ENCODE peak calls at places on chromosomes 11 and 22, in four cellular contexts. T is brain microvascular endothelial cell, P is right lobe of liver, D is Peyer's patch. Y is an unnamed sample. For H3K36me3 and H3K27me3, the result is how much of the 10 kb centered on the place peaks cover.

GRCh38 chr11:119615003-119615878 is 113.8 kb downstream of the NECTIN1 start:
- DNase-seq in D (no peak), T (peak), P (no peak), Y (peak)

GRCh38 chr11:72309074-72309598 is 65.2 kb upstream of the PHOX2A start:
- DNase-seq in D (no peak), P (no peak), T (no peak), Y (no peak)

GRCh38 chr22:39012525-39013516 is 1.2 kb upstream of the APOBEC3C start:
- DNase-seq in D (no peak), T (no peak), P (no peak), Y (no peak)

GRCh38 chr22:48748860-48749554 is 1078.7 kb downstream of the BRD1 start:
- DNase-seq in P (no peak), D (no peak), T (no peak), Y (no peak)

GRCh38 chr11:10931761-10932700 is 74.2 kb upstream of the ZBED5 start:
- DNase-seq in T (peak), D (no peak), P (no peak), Y (no peak)

GRCh38 chr22:25081409-25081824 is 118.2 kb upstream of the CRYBB3 start:
- DNase-seq in P (no peak), D (peak), T (no peak), Y (peak)

GRCh38 chr22:32576553-32577255 is 102.1 kb downstream of the FBXO7 start:
- DNase-seq in P (no peak), D (no peak), T (no peak), Y (peak)

GRCh38 chr22:36131907-36132306 is 28.6 kb downstream of the APOL3 start:
- DNase-seq in T (no peak), D (no peak), P (no peak), Y (no peak)

GRCh38 chr22:23119492-23120414 is 22.0 kb downstream of the RSPH14 start:
- DNase-seq in T (peak), P (no peak), D (peak), Y (no peak)

GRCh38 chr11:8250981-8251620 is 12.6 kb downstream of the LMO1 start:
- DNase-seq in D (peak), T (no peak), P (peak), Y (no peak)

GRCh38 chr11:64258356-64258755 is 7.0 kb downstream of the PLCB3 start:
- DNase-seq in P (no peak), T (no peak), D (no peak), Y (no peak)

GRCh38 chr11:64259533-64260067 is 8.3 kb downstream of the PLCB3 start:
- DNase-seq in T (no peak), D (no peak), P (no peak), Y (no peak)

GRCh38 chr11:64258946-64259532 is 7.7 kb downstream of the PLCB3 start:
- DNase-seq in T (no peak), D (no peak), P (no peak), Y (no peak)

GRCh38 chr11:64261556-64262080 is 10.3 kb downstream of the PLCB3 start:
- DNase-seq in T (no peak), P (no peak), D (no peak), Y (no peak)

GRCh38 chr11:64260147-64260708 is 8.9 kb downstream of the PLCB3 start:
- DNase-seq in T (no peak), D (no peak), P (no peak), Y (no peak)
- H3K36me3 ChIP-seq in T (half or more), D (under half), P (under half), Y (half or more)

GRCh38 chr11:57647960-57648776 is 1.5 kb downstream of the YPEL4 start:
- DNase-seq in P (no peak), T (no peak), D (no peak), Y (no peak)
- H3K4me3 ChIP-seq in P (no peak), T (no peak), D (peak), Y (no peak)

GRCh38 chr11:31796523-31797226 is 14.4 kb downstream of the PAX6 start:
- DNase-seq in T (no peak), D (no peak), P (no peak), Y (no peak)
- H3K27me3 ChIP-seq in T (half or more), D (under half), P (under half), Y (under half)

GRCh38 chr11:71095294-71095850 is 157.0 kb downstream of the SHANK2 start:
- DNase-seq in D (no peak), P (no peak), T (no peak), Y (no peak)

GRCh38 chr11:71094296-71095077 is 157.9 kb downstream of the SHANK2 start:
- DNase-seq in P (no peak), T (no peak), D (no peak), Y (no peak)

GRCh38 chr11:71096751-71097388 is 155.5 kb downstream of the SHANK2 start:
- DNase-seq in D (no peak), T (no peak), P (no peak), Y (peak)

GRCh38 chr11:71091506-71092265 is 160.7 kb downstream of the SHANK2 start:
- DNase-seq in P (no peak), T (no peak), D (no peak), Y (no peak)

DNA sequence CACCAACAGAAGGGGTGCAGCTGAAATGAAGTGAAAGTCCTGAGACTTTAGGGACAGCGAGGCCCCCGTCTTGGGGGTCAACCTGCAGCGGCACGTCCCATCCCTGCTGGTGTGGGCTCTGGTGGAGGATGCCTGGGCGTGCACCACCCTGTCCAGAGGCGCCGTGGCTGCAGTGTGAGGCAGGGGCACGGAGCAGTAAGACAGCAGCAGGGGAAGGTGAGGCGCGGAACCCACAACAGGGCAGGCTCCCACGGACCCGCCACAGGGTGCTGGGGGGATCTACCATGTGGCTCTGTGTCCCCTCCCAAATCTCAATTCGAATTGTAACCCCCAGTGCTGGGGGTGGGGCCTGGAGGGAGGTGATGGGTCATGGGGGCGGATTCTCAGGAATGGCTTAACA is 158.6 kb downstream of the SHANK2 start:
- DNase-seq in P (no peak), D (no peak), T (no peak), Y (no peak)
- H3K36me3 ChIP-seq in P (under half), D (under half), T (under half), Y (under half)

GRCh38 chr11:116836648-116837023 is 786 bp downstream of the APOA1 start:
- DNase-seq in T (no peak), P (no peak), D (no peak), Y (no peak)
- H3K4me3 ChIP-seq in T (no peak), P (peak), D (peak), Y (no peak)

GRCh38 chr11:27405134-27405533 is 42.1 kb upstream of the CCDC34 start:
- DNase-seq in T (no peak), P (no peak), D (no peak), Y (no peak)
- H3K27me3 ChIP-seq in T (under half), P (under half), D (under half), Y (under half)

DNA sequence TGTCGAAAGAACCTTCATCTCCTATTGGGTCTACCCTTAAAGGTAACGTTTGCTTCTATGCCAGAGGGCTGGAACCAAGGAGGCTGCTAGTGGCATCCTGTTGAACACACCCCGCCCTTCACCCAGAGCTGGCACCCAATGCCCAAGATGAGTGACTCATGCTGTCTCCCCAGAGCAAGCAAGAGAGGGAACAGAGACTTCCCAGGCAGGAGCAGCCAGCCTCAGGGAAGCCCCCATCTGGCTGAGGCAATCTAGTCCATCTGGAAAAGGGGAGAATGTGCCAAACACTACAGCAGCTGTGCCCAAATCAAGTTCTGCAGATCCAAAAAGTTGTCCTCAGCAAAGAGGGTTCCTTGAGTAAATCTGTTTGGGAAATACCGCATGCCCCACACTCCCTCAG is 91.9 kb upstream of the TP53I11 start:
- DNase-seq in T (no peak), D (no peak), P (no peak), Y (peak)
- H3K36me3 ChIP-seq in T (under half), D (under half), P (under half), Y (under half)

Y was measured in bronchial epithelial cell.